ENCODE peak calls at places on chromosomes 4 and X, in six cellular contexts. Z is activated T-helper 1 cell treated with anti-CD3 and anti-CD28 coated beads, Interleukin-2, amount 50 U/mL, for 16 hours; M is astrocyte of the spinal cord; O is stimulated activated naive B cell treated with anti-CD40 and anti-IgM and Interleukin-4, amounts not matched to agents 10 μg/mL and 1 μg/mL and 100 μg/mL, for 72 hours; S is uterus; G is activated CD8-positive, alpha-beta T cell treated with anti-CD3 and anti-CD28 coated beads for 36 hours. F is an unnamed sample.

GRCh38 chr4:95155759-95156451 is 392.9 kb downstream of the UNC5C start:
- DNase-seq in Z (no peak), M (peak; percentile 70), O (no peak), S (no peak), G (no peak), F (peak; percentile 16)

GRCh38 chr4:173514641-173515217 is 15.3 kb downstream of the HAND2 start:
- DNase-seq in Z (no peak), M (no peak), O (no peak), S (no peak), G (no peak), F (no peak)

GRCh38 chr4:121842862-121843261 is 19.2 kb upstream of the CCNA2 start:
- DNase-seq in Z (no peak), M (no peak), O (no peak), S (no peak), G (no peak), F (no peak)

GRCh38 chrX:153900806-153901752 is 3.4 kb upstream of the AVPR2 start:
- DNase-seq in Z (no peak), M (peak; percentile 33), O (peak; percentile 74), S (peak; percentile 64), G (peak; percentile 80), F (peak; percentile 86)

GRCh38 chrX:84873176-84873575 is 130.5 kb upstream of the APOOL start:
- DNase-seq in Z (no peak), M (no peak), O (no peak), S (no peak), G (no peak), F (no peak)

GRCh38 chr4:183747931-183748664 is 89.0 kb downstream of the TRAPPC11 start:
- DNase-seq in Z (no peak), M (no peak), O (no peak), S (no peak), G (no peak), F (no peak)

GRCh38 chr4:168631241-168632151 is 134.6 kb downstream of the PALLD start:
- DNase-seq in Z (no peak), M (peak; percentile 90), O (no peak), S (peak; percentile 76), G (peak; percentile 23), F (no peak)

GRCh38 chr4:56129431-56129861 is 180.7 kb downstream of the CEP135 start:
- DNase-seq in Z (no peak), M (no peak), O (peak; percentile 3), S (no peak), G (peak; percentile 42), F (no peak)

GRCh38 chr4:16225139-16225538 is 1.1 kb downstream of the TAPT1 start:
- DNase-seq in Z (no peak), M (peak; percentile 36), O (no peak), S (no peak), G (no peak), F (no peak)

GRCh38 chr4:180057891-180058643 is 2185.1 kb upstream of the TENM3 start:
- DNase-seq in Z (no peak), M (peak; percentile 17), O (peak; percentile 6), S (no peak), G (peak; percentile 12), F (peak; percentile 48)

GRCh38 chr4:2832309-2832980 is 11.2 kb upstream of the ADD1 start:
- DNase-seq in Z (no peak), M (no peak), O (peak; percentile 77), S (no peak), G (no peak), F (peak; percentile 85)

GRCh38 chr4:55681430-55681829 is 45.3 kb upstream of the NMU start:
- DNase-seq in Z (no peak), M (no peak), O (no peak), S (no peak), G (no peak), F (no peak)

GRCh38 chr4:13849778-13850177 is 222.3 kb upstream of the BOD1L1 start:
- DNase-seq in Z (no peak), M (no peak), O (no peak), S (no peak), G (no peak), F (no peak)

GRCh38 chr4:152234571-152234970 is 301.3 kb downstream of the FBXW7 start:
- DNase-seq in Z (no peak), M (no peak), O (no peak), S (no peak), G (no peak), F (no peak)

GRCh38 chrX:15988661-15989603 is 134.3 kb upstream of the AP1S2 start:
- DNase-seq in Z (no peak), M (peak; percentile 66), O (peak; percentile 36), S (no peak), G (no peak), F (no peak)

GRCh38 chrX:147912093-147912801 is 528 bp downstream of the FMR1 start:
- DNase-seq in Z (no peak), M (peak; percentile 32), O (no peak), S (peak; percentile 29), G (peak; percentile 36), F (peak; percentile 15)

GRCh38 chr4:117692538-117692937 is 341.7 kb upstream of the NDST3 start:
- DNase-seq in Z (no peak), M (no peak), O (no peak), S (no peak), G (no peak), F (no peak)

GRCh38 chr4:150582881-150583286 is 933 bp downstream of the MAB21L2 start:
- DNase-seq in Z (no peak), M (peak; percentile 43), O (no peak), S (peak; percentile 12), G (no peak), F (peak; percentile 5)

GRCh38 chr4:95546866-95547707 is 1.7 kb downstream of the UNC5C start:
- DNase-seq in Z (no peak), M (no peak), O (no peak), S (no peak), G (no peak), F (no peak)

GRCh38 chr4:174757736-174758135 is 71.3 kb downstream of the GLRA3 start:
- DNase-seq in Z (no peak), M (no peak), O (no peak), S (no peak), G (no peak), F (no peak)

GRCh38 chr4:152689615-152690501 is 10.1 kb upstream of the TMEM154 start:
- DNase-seq in Z (no peak), M (no peak), O (no peak), S (no peak), G (peak; percentile 20), F (no peak)

GRCh38 chr4:125321709-125322362 is 7.1 kb downstream of the FAT4 start:
- DNase-seq in Z (no peak), M (peak; percentile 79), O (no peak), S (no peak), G (no peak), F (no peak)

GRCh38 chr4:55947912-55948725 is 626 bp upstream of the CEP135 start:
- DNase-seq in Z (no peak), M (peak; percentile 92), O (peak; percentile 36), S (no peak), G (peak; percentile 67), F (peak; percentile 52)

GRCh38 chr4:161540265-161540664 is 623.5 kb downstream of the FSTL5 start:
- DNase-seq in Z (no peak), M (no peak), O (no peak), S (no peak), G (no peak), F (no peak)

GRCh38 chr4:183691897-183692296 is 32.8 kb downstream of the TRAPPC11 start:
- DNase-seq in Z (no peak), M (no peak), O (no peak), S (no peak), G (no peak), F (no peak)

F was measured in GM10248.